ENCODE peak calls at places on chromosome 17, in eight cellular contexts. V, X, D, Q, S, U, J and A are unnamed samples.
A peak's percentile ranks its signal among the peaks of the same experiment; 100 is the strongest.

GRCh38 chr17:45973943-45974859 is 24.8 kb upstream of the STH start:
- DNase-seq in V (no peak), X (no peak), D (no peak), Q (no peak), S (no peak), U (no peak), J (no peak), A (no peak)

GRCh38 chr17:58282442-58282841 is 1.7 kb upstream of the MPO start:
- DNase-seq in V (no peak), X (no peak), D (no peak), Q (no peak), S (no peak), U (no peak), J (no peak), A (no peak)

GRCh38 chr17:21059761-21060160 is 16.9 kb upstream of the USP22 start:
- DNase-seq in V (no peak), X (no peak), D (no peak), Q (no peak), S (no peak), U (no peak), J (no peak), A (no peak)

GRCh38 chr17:47280072-47280811 is 26.6 kb downstream of the ITGB3 start:
- DNase-seq in V (no peak), X (no peak), D (peak; percentile 48), Q (no peak), S (no peak), U (no peak), J (no peak), A (no peak)

GRCh38 chr17:56478836-56479447 is 114.6 kb upstream of the NOG start:
- DNase-seq in V (no peak), X (no peak), D (peak; percentile 25), Q (no peak), S (no peak), U (peak; percentile 58), J (no peak), A (no peak)

GRCh38 chr17:37725601-37726146 is 19.2 kb downstream of the HNF1B start:
- DNase-seq in V (no peak), X (peak; percentile 83), D (no peak), Q (no peak), S (no peak), U (no peak), J (no peak), A (no peak)

GRCh38 chr17:57612202-57613071 is 132.7 kb downstream of the CCDC182 start:
- DNase-seq in V (no peak), X (no peak), D (no peak), Q (no peak), S (no peak), U (no peak), J (no peak), A (no peak)

GRCh38 chr17:68398731-68399637 is 58.3 kb downstream of the WIPI1 start:
- DNase-seq in V (peak; percentile 70), X (peak; percentile 78), D (peak; percentile 81), Q (no peak), S (peak; percentile 59), U (peak; percentile 72), J (peak; percentile 53), A (peak; percentile 80)

GRCh38 chr17:75487351-75488070 is 27.8 kb downstream of the CASKIN2 start:
- DNase-seq in V (peak; percentile 64), X (peak; percentile 85), D (no peak), Q (no peak), S (no peak), U (no peak), J (no peak), A (peak; percentile 80)

GRCh38 chr17:39222866-39223834 is 2.6 kb downstream of the STAC2 start:
- DNase-seq in V (no peak), X (no peak), D (no peak), Q (no peak), S (no peak), U (no peak), J (no peak), A (no peak)

GRCh38 chr17:40551091-40551873 is 14.0 kb downstream of the CCR7 start:
- DNase-seq in V (peak; percentile 95), X (peak; percentile 74), D (peak; percentile 100), Q (no peak), S (peak; percentile 62), U (no peak), J (peak; percentile 85), A (peak; percentile 89)

GRCh38 chr17:4204676-4205075 is 59.1 kb downstream of the ANKFY1 start:
- DNase-seq in V (peak; percentile 94), X (peak; percentile 56), D (peak; percentile 96), Q (no peak), S (no peak), U (no peak), J (peak; percentile 35), A (peak; percentile 32)

GRCh38 chr17:70855401-70856054 is 686.2 kb downstream of the KCNJ2 start:
- DNase-seq in V (no peak), X (no peak), D (peak; percentile 90), Q (no peak), S (no peak), U (no peak), J (no peak), A (no peak)

GRCh38 chr17:21289175-21289901 is 4.8 kb downstream of the MAP2K3 start:
- DNase-seq in V (no peak), X (no peak), D (no peak), Q (no peak), S (no peak), U (no peak), J (no peak), A (no peak)

GRCh38 chr17:66307257-66307656 is 4.8 kb downstream of the PRKCA start:
- DNase-seq in V (no peak), X (no peak), D (no peak), Q (no peak), S (no peak), U (no peak), J (no peak), A (no peak)

GRCh38 chr17:40430272-40431230 is 12.7 kb upstream of the IGFBP4 start:
- DNase-seq in V (peak; percentile 33), X (peak; percentile 19), D (no peak), Q (no peak), S (no peak), U (no peak), J (no peak), A (no peak)

GRCh38 chr17:46730026-46730425 is 88.5 kb downstream of the WNT3 start:
- DNase-seq in V (no peak), X (no peak), D (no peak), Q (no peak), S (no peak), U (no peak), J (no peak), A (no peak)

GRCh38 chr17:21162394-21162775 is 35.6 kb downstream of the DHRS7B start:
- DNase-seq in V (no peak), X (no peak), D (no peak), Q (no peak), S (no peak), U (no peak), J (no peak), A (no peak)

GRCh38 chr17:82743344-82744219 is 8.2 kb downstream of the FN3K start:
- DNase-seq in V (no peak), X (no peak), D (no peak), Q (no peak), S (no peak), U (no peak), J (no peak), A (no peak)
- H3K27ac ChIP-seq in V (no peak overlapping the region), X (no peak overlapping the region), D (no peak overlapping the region), Q (no peak overlapping the region), S (no peak overlapping the region), U (no peak overlapping the region), J (no peak overlapping the region), A (no peak overlapping the region)

GRCh38 chr17:55283256-55283965 is 18.7 kb downstream of the HLF start:
- DNase-seq in V (no peak), X (no peak), D (no peak), Q (no peak), S (no peak), U (no peak), J (no peak), A (no peak)

GRCh38 chr17:55286681-55287589 is 22.2 kb downstream of the HLF start:
- DNase-seq in V (no peak), X (peak; percentile 93), D (peak; percentile 42), Q (no peak), S (no peak), U (peak; percentile 54), J (no peak), A (no peak)

GRCh38 chr17:55284001-55284884 is 19.5 kb downstream of the HLF start:
- DNase-seq in V (no peak), X (peak; percentile 48), D (no peak), Q (no peak), S (no peak), U (no peak), J (peak; percentile 85), A (no peak)

GRCh38 chr17:55284944-55285339 is 20.2 kb downstream of the HLF start:
- DNase-seq in V (no peak), X (no peak), D (no peak), Q (no peak), S (no peak), U (no peak), J (no peak), A (no peak)

DNA sequence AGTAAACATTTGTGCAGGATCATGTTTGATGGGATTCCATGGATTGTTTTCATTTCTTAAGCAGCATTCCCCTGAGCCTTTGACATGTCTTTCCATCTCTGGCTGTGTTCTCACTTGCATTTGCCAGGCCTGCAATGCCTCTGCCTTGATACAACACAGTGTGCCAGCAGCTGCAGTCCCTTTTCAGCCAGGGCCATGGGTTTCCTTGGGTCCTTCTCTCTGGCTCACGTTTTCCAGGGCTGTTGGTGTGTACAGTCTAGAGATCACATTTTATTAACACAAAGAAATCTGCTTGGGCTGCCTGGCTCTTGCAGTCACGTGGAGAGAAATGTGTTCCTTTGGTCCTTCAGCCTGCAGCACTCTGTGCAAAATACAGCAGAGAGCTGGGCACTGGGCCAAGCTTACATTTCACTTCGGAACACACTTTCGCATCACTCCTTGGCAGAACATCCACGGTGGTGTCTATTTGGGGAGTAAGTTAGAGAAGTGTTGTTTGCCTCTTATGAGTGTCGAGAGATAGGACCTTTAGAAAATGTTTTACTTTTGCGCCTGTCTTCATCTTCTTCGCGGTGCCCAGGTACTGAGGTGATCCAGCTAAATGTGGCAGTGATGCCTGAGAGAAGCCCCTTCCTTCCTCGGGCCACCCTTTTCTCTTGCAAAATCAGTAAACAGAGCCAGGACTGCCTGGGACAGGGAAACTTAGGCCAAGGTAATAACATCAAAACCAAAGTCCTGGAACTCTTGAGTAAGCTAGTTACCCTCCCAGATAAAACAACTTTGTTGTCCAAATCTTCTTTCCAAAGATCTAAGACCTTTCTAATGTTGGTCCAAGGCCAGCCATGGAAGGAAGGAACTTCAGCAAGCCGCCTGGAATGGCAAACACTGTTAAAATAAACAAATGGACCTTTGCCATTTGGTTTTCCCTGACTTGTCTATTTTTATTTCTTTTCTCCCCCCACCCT is 20.9 kb downstream of the HLF start:
- DNase-seq in V (peak; percentile 100), X (peak; percentile 92), D (peak; percentile 68), Q (no peak), S (peak; percentile 94), U (no peak), J (peak; percentile 91), A (peak; percentile 95)
- H3K27ac ChIP-seq in V (peak overlapping the region; percentile 88), X (peak overlapping the region; percentile 87), D (peak overlapping the region; percentile 32), Q (no peak overlapping the region), S (peak overlapping the region; percentile 69), U (no peak overlapping the region), J (peak overlapping the region; percentile 85), A (peak overlapping the region; percentile 98)

GRCh38 chr17:78006338-78006737 is 47.8 kb downstream of the TNRC6C start:
- DNase-seq in V (no peak), X (no peak), D (no peak), Q (no peak), S (no peak), U (no peak), J (no peak), A (no peak)
- H3K27ac ChIP-seq in V (no peak overlapping the region), X (no peak overlapping the region), D (no peak overlapping the region), Q (no peak overlapping the region), S (no peak overlapping the region), U (no peak overlapping the region), J (no peak overlapping the region), A (no peak overlapping the region)

GRCh38 chr17:64001091-64001579 is 3.0 kb downstream of the PRR29 start:
- DNase-seq in V (peak; percentile 57), X (peak; percentile 35), D (no peak), Q (no peak), S (no peak), U (no peak), J (no peak), A (no peak)
- H3K27ac ChIP-seq in V (no peak overlapping the region), X (peak overlapping the region; percentile 26), D (no peak overlapping the region), Q (no peak overlapping the region), S (peak overlapping the region; percentile 77), U (no peak overlapping the region), J (peak overlapping the region; percentile 75), A (peak overlapping the region; percentile 65)